ENCODE peak calls at places on chromosomes 16 and 17, in seven cellular contexts. A, R, N, M, Z, V and X are unnamed samples.

GRCh38 chr17:73773702-73774101 is 129.5 kb upstream of the SDK2 start:
- DNase-seq in M (no peak), N (no peak), R (no peak), V (peak), Z (no peak), A (no peak), X (no peak)

GRCh38 chr17:44557653-44558285 is 485 bp downstream of the FZD2 start:
- DNase-seq in R (peak), A (peak), V (peak), N (peak), M (no peak), Z (no peak), X (peak)

GRCh38 chr16:17358350-17358749 is 112.4 kb downstream of the XYLT1 start:
- DNase-seq in R (no peak), V (no peak), M (no peak), A (no peak), N (no peak), Z (no peak), X (no peak)

GRCh38 chr16:19599968-19600716 is 44.6 kb downstream of the VPS35L start:
- DNase-seq in Z (no peak), M (no peak), A (no peak), V (no peak), R (no peak), N (no peak), X (no peak)

GRCh38 chr16:78786635-78787034 is 687.2 kb downstream of the WWOX start:
- DNase-seq in M (no peak), N (no peak), V (no peak), R (no peak), A (no peak), Z (no peak), X (peak)

GRCh38 chr17:80822021-80822699 is 169.5 kb upstream of the CHMP6 start:
- DNase-seq in N (no peak), M (no peak), V (no peak), Z (no peak), A (no peak), R (peak), X (no peak)

GRCh38 chr16:22184615-22184968 is 21.5 kb upstream of the EEF2K start:
- DNase-seq in V (no peak), N (no peak), M (no peak), Z (no peak), A (no peak), R (no peak), X (no peak)

GRCh38 chr16:2520784-2521577 is 810 bp downstream of the AMDHD2 start:
- DNase-seq in R (peak), N (peak), M (no peak), Z (no peak), A (peak), V (no peak), X (no peak)

GRCh38 chr17:64278614-64279013 is 15.6 kb upstream of the TEX2 start:
- DNase-seq in Z (no peak), V (peak), R (no peak), A (peak), M (no peak), N (peak), X (peak)

GRCh38 chr17:38418693-38419507 is 9.4 kb upstream of the ARHGAP23 start:
- DNase-seq in N (no peak), Z (no peak), R (no peak), A (peak), V (no peak), M (no peak), X (no peak)

GRCh38 chr16:86343111-86343642 is 167.2 kb upstream of the FOXF1 start:
- DNase-seq in A (no peak), V (peak), M (no peak), Z (no peak), N (no peak), R (peak), X (peak)

GRCh38 chr16:46757339-46758050 is 9.4 kb upstream of the MYLK3 start:
- DNase-seq in R (no peak), Z (no peak), A (no peak), V (no peak), M (no peak), N (peak), X (peak)

GRCh38 chr16:11612110-11612981 is 25.6 kb upstream of the LITAF start:
- DNase-seq in A (no peak), Z (no peak), V (peak), M (no peak), N (peak), R (no peak), X (no peak)

GRCh38 chr16:31700200-31700529 is 172.5 kb downstream of the AHSP start:
- DNase-seq in R (no peak), Z (no peak), A (no peak), N (no peak), V (peak), M (no peak), X (no peak)

GRCh38 chr17:80029235-80029974 is 6.3 kb downstream of the TBC1D16 start:
- DNase-seq in M (no peak), Z (peak), R (peak), V (peak), A (no peak), N (peak), X (peak)

GRCh38 chr17:34639706-34640425 is 60.5 kb downstream of the TMEM132E start:
- DNase-seq in M (no peak), R (no peak), Z (no peak), A (no peak), N (no peak), V (no peak), X (no peak)

GRCh38 chr17:5877948-5878347 is 192.2 kb upstream of the WSCD1 start:
- DNase-seq in N (no peak), V (no peak), R (peak), Z (no peak), M (no peak), A (no peak), X (no peak)

GRCh38 chr16:54098247-54098646 is 188.3 kb downstream of the IRX3 start:
- DNase-seq in M (no peak), Z (no peak), V (no peak), A (no peak), R (no peak), N (peak), X (no peak)

GRCh38 chr17:29572691-29573557 is 4.4 kb downstream of the TP53I13 start:
- DNase-seq in V (peak), A (peak), Z (no peak), N (no peak), R (peak), M (no peak), X (peak)

GRCh38 chr16:4285167-4285566 is 12.3 kb upstream of the TFAP4 start:
- DNase-seq in M (no peak), Z (no peak), V (no peak), R (no peak), A (no peak), N (no peak), X (no peak)

GRCh38 chr17:34313164-34313563 is 6.1 kb upstream of the CCL8 start:
- DNase-seq in V (no peak), A (no peak), R (no peak), M (no peak), Z (no peak), N (no peak), X (peak)

GRCh38 chr17:1109606-1110523 is 69.9 kb downstream of the ABR start:
- DNase-seq in M (no peak), R (no peak), N (peak), A (peak), Z (no peak), V (no peak), X (no peak)

GRCh38 chr17:55285340-55286301 is 20.9 kb downstream of the HLF start:
- DNase-seq in A (no peak), Z (peak), M (no peak), R (peak), V (peak), N (no peak), X (peak)